ENCODE peak calls at places on chromosome 12, in ten cellular contexts. L is head of caudate nucleus, B is skeletal muscle cell, R is NCI-H69, C is amniotic stem cell, S is DND-41, F is progenitor cell of endocrine pancreas, X is hypothalamus, G is NCI-H460, E is H4. D is an unnamed sample.

GRCh38 chr12:98320026-98320425 is 195.4 kb upstream of the TMPO start:
- DNase-seq in L (no peak), B (no peak), R (no peak), C (no peak), S (no peak), F (no peak), X (no peak), G (no peak), E (peak), D (no peak)

GRCh38 chr12:52765702-52766101 is 11.4 kb downstream of the KRT76 start:
- DNase-seq in L (no peak), B (no peak), R (no peak), C (no peak), S (no peak), F (no peak), X (no peak), G (no peak), E (no peak), D (no peak)

GRCh38 chr12:130671556-130671955 is 44.5 kb downstream of the RIMBP2 start:
- DNase-seq in L (no peak), B (no peak), R (no peak), C (no peak), S (no peak), F (no peak), X (no peak), G (no peak), E (no peak), D (no peak)

GRCh38 chr12:64578556-64578955 is 31.7 kb upstream of the RASSF3 start:
- DNase-seq in L (no peak), B (no peak), R (no peak), C (no peak), S (no peak), F (no peak), X (no peak), G (no peak), E (no peak), D (no peak)

GRCh38 chr12:72057330-72057911 is 118.8 kb downstream of the TPH2 start:
- DNase-seq in L (no peak), B (no peak), R (peak), C (no peak), S (no peak), F (no peak), X (no peak), G (no peak), E (no peak), D (peak)

GRCh38 chr12:74418573-74418972 is 119.1 kb upstream of the ATXN7L3B start:
- DNase-seq in L (no peak), B (no peak), R (no peak), C (no peak), S (no peak), F (no peak), X (no peak), G (no peak), E (no peak), D (no peak)

GRCh38 chr12:6312529-6313325 is 2.2 kb downstream of the PLEKHG6 start:
- DNase-seq in L (no peak), B (no peak), R (peak), C (no peak), S (no peak), F (no peak), X (no peak), G (no peak), E (peak), D (peak)

GRCh38 chr12:94078138-94078723 is 70.1 kb upstream of the PLXNC1 start:
- DNase-seq in L (no peak), B (no peak), R (no peak), C (no peak), S (peak), F (no peak), X (no peak), G (no peak), E (no peak), D (no peak)

GRCh38 chr12:104529130-104529874 is 72.6 kb downstream of the CHST11 start:
- DNase-seq in L (no peak), B (no peak), R (no peak), C (no peak), S (no peak), F (no peak), X (no peak), G (no peak), E (no peak), D (no peak)

GRCh38 chr12:94575024-94575423 is 75.3 kb downstream of the TMCC3 start:
- DNase-seq in L (no peak), B (no peak), R (peak), C (no peak), S (no peak), F (no peak), X (no peak), G (no peak), E (no peak), D (no peak)

GRCh38 chr12:98465950-98466349 is 49.4 kb upstream of the TMPO start:
- DNase-seq in L (no peak), B (no peak), R (no peak), C (no peak), S (no peak), F (no peak), X (no peak), G (no peak), E (no peak), D (peak)

GRCh38 chr12:4118017-4118510 is 155.5 kb upstream of the CCND2 start:
- DNase-seq in L (peak), B (no peak), R (no peak), C (no peak), S (no peak), F (no peak), X (no peak), G (no peak), E (no peak), D (peak)

GRCh38 chr12:55966408-55967281 is at the start of gene CDK2:
- DNase-seq in L (peak), B (peak), R (peak), C (peak), S (peak), F (peak), X (peak), G (peak), E (peak), D (peak)

GRCh38 chr12:122166422-122167327 is 7.3 kb downstream of the IL31 start:
- DNase-seq in L (no peak), B (no peak), R (no peak), C (no peak), S (no peak), F (no peak), X (no peak), G (no peak), E (no peak), D (no peak)

GRCh38 chr12:9030776-9031175 is 41.4 kb downstream of the KLRG1 start:
- DNase-seq in L (no peak), B (no peak), R (no peak), C (no peak), S (no peak), F (no peak), X (no peak), G (no peak), E (no peak), D (no peak)

GRCh38 chr12:52350021-52350620 is 17.2 kb downstream of the KRT85 start:
- DNase-seq in L (no peak), B (no peak), R (no peak), C (no peak), S (no peak), F (no peak), X (no peak), G (no peak), E (no peak), D (no peak)

GRCh38 chr12:72271741-72272661 is at the start of gene TRHDE:
- DNase-seq in L (peak), B (no peak), R (peak), C (no peak), S (no peak), F (peak), X (peak), G (no peak), E (peak), D (peak)

GRCh38 chr12:1281683-1282366 is 290.8 kb downstream of the ERC1 start:
- DNase-seq in L (no peak), B (peak), R (no peak), C (peak), S (no peak), F (no peak), X (no peak), G (no peak), E (peak), D (peak)

GRCh38 chr12:118900954-118901353 is 80.4 kb upstream of the SRRM4 start:
- DNase-seq in L (no peak), B (no peak), R (no peak), C (no peak), S (no peak), F (no peak), X (no peak), G (no peak), E (no peak), D (no peak)

GRCh38 chr12:58502236-58502635 is 418.1 kb downstream of the LRIG3 start:
- DNase-seq in L (no peak), B (no peak), R (peak), C (no peak), S (no peak), F (no peak), X (no peak), G (no peak), E (peak), D (no peak)

GRCh38 chr12:127567531-127567930 is 699.4 kb upstream of the TMEM132C start:
- DNase-seq in L (no peak), B (no peak), R (no peak), C (no peak), S (no peak), F (no peak), X (no peak), G (no peak), E (no peak), D (no peak)

GRCh38 chr12:116717466-116718457 is 20.1 kb downstream of the SPRING1 start:
- DNase-seq in L (peak), B (no peak), R (peak), C (no peak), S (no peak), F (no peak), X (peak), G (no peak), E (no peak), D (no peak)

GRCh38 chr12:123356159-123356670 is 8.4 kb downstream of the SBNO1 start:
- DNase-seq in L (no peak), B (no peak), R (no peak), C (no peak), S (no peak), F (no peak), X (no peak), G (no peak), E (no peak), D (no peak)

GRCh38 chr12:116799955-116800354 is 61.8 kb downstream of the RNFT2 start:
- DNase-seq in L (no peak), B (no peak), R (no peak), C (no peak), S (no peak), F (no peak), X (no peak), G (no peak), E (no peak), D (no peak)

GRCh38 chr12:84842406-84843013 is 70.1 kb downstream of the SLC6A15 start:
- DNase-seq in L (no peak), B (no peak), R (peak), C (peak), S (no peak), F (no peak), X (no peak), G (peak), E (peak), D (peak)

GRCh38 chr12:115439008-115439601 is 755.1 kb upstream of the TBX3 start:
- DNase-seq in L (no peak), B (no peak), R (no peak), C (no peak), S (no peak), F (no peak), X (no peak), G (no peak), E (no peak), D (no peak)

GRCh38 chr12:40697566-40698257 is 5.5 kb downstream of the CNTN1 start:
- DNase-seq in L (no peak), B (no peak), R (peak), C (no peak), S (no peak), F (no peak), X (no peak), G (no peak), E (peak), D (peak)

GRCh38 chr12:94498073-94498472 is 38.4 kb upstream of the CEP83 start:
- DNase-seq in L (no peak), B (no peak), R (no peak), C (no peak), S (peak), F (no peak), X (no peak), G (no peak), E (no peak), D (peak)

GRCh38 chr12:31991815-31992214 is 32.6 kb downstream of the RESF1 start:
- DNase-seq in L (no peak), B (no peak), R (no peak), C (no peak), S (no peak), F (no peak), X (no peak), G (no peak), E (no peak), D (peak)

GRCh38 chr12:18171571-18171970 is 81.6 kb upstream of the RERGL start:
- DNase-seq in L (no peak), B (peak), R (no peak), C (no peak), S (no peak), F (no peak), X (no peak), G (no peak), E (no peak), D (peak)

GRCh38 chr12:23950011-23950774 is 723 bp upstream of the SOX5 start:
- DNase-seq in L (no peak), B (no peak), R (peak), C (no peak), S (no peak), F (no peak), X (no peak), G (no peak), E (no peak), D (no peak)

GRCh38 chr12:121172145-121172544 is 37.8 kb upstream of the P2RX4 start:
- DNase-seq in L (no peak), B (no peak), R (no peak), C (no peak), S (no peak), F (no peak), X (no peak), G (no peak), E (no peak), D (peak)

GRCh38 chr12:113007166-113007565 is 28.8 kb downstream of the OAS2 start:
- DNase-seq in L (no peak), B (no peak), R (no peak), C (no peak), S (no peak), F (no peak), X (no peak), G (no peak), E (peak), D (peak)

GRCh38 chr12:26496170-26496569 is 300.8 kb downstream of the SSPN start:
- DNase-seq in L (no peak), B (no peak), R (no peak), C (no peak), S (no peak), F (no peak), X (no peak), G (no peak), E (no peak), D (peak)

GRCh38 chr12:130838284-130838950 is 633 bp downstream of the STX2 start:
- DNase-seq in L (peak), B (no peak), R (peak), C (no peak), S (peak), F (no peak), X (no peak), G (no peak), E (no peak), D (peak)

GRCh38 chr12:13258212-13258611 is 61.7 kb downstream of the EMP1 start:
- DNase-seq in L (no peak), B (no peak), R (peak), C (no peak), S (no peak), F (no peak), X (no peak), G (no peak), E (no peak), D (no peak)

GRCh38 chr12:64098709-64099354 is 123.3 kb downstream of the KICS2 start:
- DNase-seq in L (no peak), B (peak), R (peak), C (no peak), S (no peak), F (no peak), X (no peak), G (no peak), E (no peak), D (no peak)

GRCh38 chr12:15212877-15213276 is 8.3 kb downstream of the RERG start:
- DNase-seq in L (no peak), B (no peak), R (peak), C (no peak), S (no peak), F (no peak), X (no peak), G (no peak), E (no peak), D (no peak)